ENCODE peak calls at places on chromosome 5, in eight cellular contexts. B, M, E, T, S, G, L and Z are unnamed samples. For H3K4me1, the result is how much of the 10 kb centered on the place peaks cover.

GRCh38 chr5:108259306-108259705 is 122.6 kb downstream of the FBXL17 start:
- DNase-seq in E (no peak), L (no peak), T (no peak), B (peak), M (no peak), S (no peak), G (no peak), Z (peak)

GRCh38 chr5:121366515-121366914 is 485.2 kb upstream of the FTMT start:
- DNase-seq in M (no peak), S (no peak), B (peak), L (no peak), T (no peak), E (no peak), G (no peak), Z (no peak)

GRCh38 chr5:172283862-172284274 is 304 bp upstream of the UBTD2 start:
- DNase-seq in M (peak), S (peak), T (peak), L (peak), G (peak), B (peak), E (peak), Z (peak)

GRCh38 chr5:77791356-77791755 is 15.2 kb upstream of the TBCA start:
- DNase-seq in E (no peak), T (no peak), G (no peak), L (no peak), S (no peak), M (no peak), B (no peak), Z (no peak)

GRCh38 chr5:158801286-158801685 is 298.4 kb downstream of the EBF1 start:
- DNase-seq in L (no peak), T (no peak), S (no peak), E (no peak), B (no peak), G (no peak), M (no peak), Z (no peak)

GRCh38 chr5:170262061-170262764 is 29.4 kb downstream of the C5orf58 start:
- DNase-seq in B (no peak), E (no peak), M (no peak), T (no peak), S (no peak), G (no peak), L (no peak), Z (peak)

GRCh38 chr5:171207256-171207866 is 101.7 kb upstream of the TLX3 start:
- DNase-seq in M (no peak), B (peak), L (no peak), G (no peak), E (no peak), T (no peak), S (no peak), Z (no peak)

GRCh38 chr5:93677344-93678021 is 63.9 kb downstream of the POU5F2 start:
- DNase-seq in M (peak), L (no peak), B (peak), T (peak), G (no peak), E (peak), S (no peak), Z (peak)

GRCh38 chr5:179166886-179167841 is 107.0 kb downstream of the ZNF354C start:
- DNase-seq in G (peak), T (no peak), E (peak), B (peak), S (no peak), L (no peak), M (peak), Z (no peak)

GRCh38 chr5:173158366-173158765 is 14.0 kb downstream of the BNIP1 start:
- DNase-seq in B (no peak), M (no peak), E (no peak), L (no peak), G (no peak), T (no peak), S (no peak), Z (peak)

GRCh38 chr5:36180556-36181350 is 28.8 kb downstream of the SKP2 start:
- DNase-seq in T (no peak), B (no peak), E (no peak), S (no peak), G (no peak), M (no peak), L (no peak), Z (no peak)

GRCh38 chr5:160001051-160001450 is 7.9 kb upstream of the TTC1 start:
- DNase-seq in M (no peak), E (no peak), S (no peak), L (no peak), G (no peak), T (no peak), B (no peak), Z (no peak)

GRCh38 chr5:147939431-147940114 is 33.2 kb upstream of the C5orf46 start:
- DNase-seq in T (no peak), E (no peak), B (peak), M (no peak), S (no peak), G (no peak), L (no peak), Z (no peak)

GRCh38 chr5:124858612-124859011 is 112.2 kb upstream of the ZNF608 start:
- DNase-seq in B (no peak), G (no peak), S (no peak), T (no peak), E (no peak), M (no peak), L (no peak), Z (no peak)

GRCh38 chr5:116035123-116035522 is 2.9 kb downstream of the ARL14EPL start:
- DNase-seq in E (no peak), L (no peak), B (peak), T (no peak), S (no peak), G (no peak), M (no peak), Z (no peak)

GRCh38 chr5:131206772-131207171 is 36.0 kb downstream of the LYRM7 start:
- DNase-seq in T (no peak), E (no peak), M (no peak), G (no peak), L (no peak), B (no peak), S (no peak), Z (no peak)

GRCh38 chr5:91390268-91390667 is 7.2 kb upstream of the ARRDC3 start:
- DNase-seq in E (no peak), B (no peak), M (no peak), L (no peak), T (no peak), S (no peak), G (no peak), Z (no peak)

GRCh38 chr5:74544811-74545210 is 95.7 kb downstream of the ENC1 start:
- DNase-seq in B (no peak), G (no peak), T (no peak), S (no peak), L (no peak), E (no peak), M (no peak), Z (no peak)

GRCh38 chr5:172443441-172444109 is 10.8 kb downstream of the SH3PXD2B start:
- DNase-seq in G (peak), M (peak), T (peak), S (peak), E (peak), L (peak), B (peak), Z (peak)

GRCh38 chr5:82549263-82549662 is 271.1 kb upstream of the RPS23 start:
- DNase-seq in L (no peak), S (no peak), T (no peak), G (no peak), M (no peak), E (no peak), B (no peak), Z (no peak)

GRCh38 chr5:6652025-6652424 is 18.8 kb downstream of the SRD5A1 start:
- DNase-seq in B (no peak), T (no peak), E (no peak), G (no peak), L (no peak), S (no peak), M (no peak), Z (no peak)

GRCh38 chr5:149141957-149142851 is 911 bp downstream of the ABLIM3 start:
- DNase-seq in L (peak), B (peak), S (no peak), T (peak), G (peak), E (peak), M (no peak), Z (no peak)

GRCh38 chr5:16773990-16774389 is 157.2 kb upstream of the RETREG1 start:
- DNase-seq in S (no peak), G (no peak), T (no peak), M (no peak), B (peak), L (no peak), E (no peak), Z (no peak)

GRCh38 chr5:137734962-137735530 is 843 bp downstream of the KLHL3 start:
- DNase-seq in L (peak), S (no peak), M (peak), G (no peak), T (no peak), B (peak), E (no peak), Z (no peak)

GRCh38 chr5:177402271-177403043 is 2.0 kb upstream of the PFN3 start:
- DNase-seq in T (no peak), G (peak), S (no peak), M (peak), L (no peak), B (peak), E (no peak), Z (peak)

GRCh38 chr5:135246605-135246922 is 152.5 kb downstream of the MACROH2A1 start:
- DNase-seq in L (no peak), E (no peak), G (no peak), T (no peak), M (no peak), S (no peak), B (no peak), Z (no peak)

GRCh38 chr5:135246923-135247795 is 151.9 kb downstream of the MACROH2A1 start:
- DNase-seq in B (peak), L (peak), T (no peak), S (no peak), G (no peak), E (no peak), M (peak), Z (peak)

GRCh38 chr5:135243194-135244191 is 155.5 kb downstream of the MACROH2A1 start:
- DNase-seq in B (no peak), G (no peak), M (peak), S (no peak), T (no peak), L (peak), E (peak), Z (peak)

GRCh38 chr5:135244620-135245021 is 154.4 kb downstream of the MACROH2A1 start:
- DNase-seq in L (no peak), G (no peak), B (no peak), E (no peak), M (peak), T (no peak), S (no peak), Z (peak)

GRCh38 chr5:135245521-135246499 is 153.2 kb downstream of the MACROH2A1 start:
- DNase-seq in E (no peak), M (peak), B (peak), S (no peak), G (no peak), L (peak), T (no peak), Z (peak)
- H3K4me1 ChIP-seq in E (half or more), M (under half), B (half or more), S (under half), G (under half), L (half or more), T (under half), Z (half or more)

DNA sequence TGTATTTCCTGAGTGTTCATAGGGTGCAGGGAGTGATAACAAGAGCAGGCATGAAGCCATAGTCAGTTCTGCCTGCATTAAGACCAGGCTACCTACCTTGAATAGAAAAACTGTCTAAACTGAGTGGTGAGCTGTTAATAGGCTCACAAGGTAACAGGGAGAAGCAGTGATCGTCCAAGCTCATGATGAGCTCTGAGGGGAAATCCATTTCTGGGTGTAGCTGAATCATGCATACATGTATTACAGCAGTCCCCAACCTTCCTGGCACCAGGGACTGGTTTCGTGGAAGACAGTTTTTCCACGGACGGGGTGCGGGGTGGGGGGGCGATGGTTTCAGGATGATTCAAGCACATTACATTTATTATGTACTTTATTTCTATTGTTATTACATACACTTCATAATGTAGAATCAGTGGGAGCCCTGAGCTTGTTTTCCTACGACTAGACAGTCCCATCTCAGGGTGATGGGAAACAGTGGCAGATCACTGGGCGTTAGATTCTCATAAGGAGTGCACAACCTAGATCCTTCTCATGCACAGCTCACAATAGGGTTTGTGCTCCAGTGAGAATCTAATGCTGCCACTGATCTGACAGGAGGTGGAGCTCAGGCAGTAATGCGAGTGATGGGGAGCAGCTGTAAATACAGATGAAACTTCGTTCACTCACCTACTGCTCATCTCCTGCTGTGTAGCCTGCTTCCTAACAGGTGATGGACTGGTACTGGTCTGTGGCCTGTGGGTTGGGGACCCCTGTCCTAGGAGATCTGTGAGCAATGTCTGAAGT is 100.0 kb upstream of the IL6ST start:
- DNase-seq in G (no peak), T (no peak), L (no peak), B (no peak), E (no peak), M (no peak), S (no peak), Z (no peak)
- H3K4me1 ChIP-seq in G (under half), T (under half), L (under half), B (under half), E (under half), M (under half), S (under half), Z (under half)

GRCh38 chr5:175103746-175104145 is 340.2 kb downstream of the DRD1 start:
- DNase-seq in B (no peak), T (no peak), L (no peak), G (no peak), E (no peak), S (no peak), M (no peak), Z (no peak)
- H3K4me1 ChIP-seq in B (under half), T (under half), L (under half), G (under half), E (under half), S (under half), M (under half), Z (under half)

GRCh38 chr5:134097221-134097620 is 17.3 kb upstream of the TCF7 start:
- DNase-seq in T (no peak), B (peak), M (no peak), G (no peak), S (no peak), E (no peak), L (no peak), Z (no peak)

GRCh38 chr5:134095293-134095692 is 19.2 kb upstream of the TCF7 start:
- DNase-seq in G (no peak), B (no peak), M (no peak), S (no peak), E (no peak), T (no peak), L (no peak), Z (no peak)

GRCh38 chr5:134098690-134099089 is 15.8 kb upstream of the TCF7 start:
- DNase-seq in M (no peak), L (no peak), B (no peak), T (no peak), G (peak), E (no peak), S (no peak), Z (no peak)

GRCh38 chr5:134093351-134093750 is 21.1 kb upstream of the TCF7 start:
- DNase-seq in L (no peak), T (no peak), B (no peak), G (no peak), S (no peak), E (no peak), M (no peak), Z (no peak)

DNA sequence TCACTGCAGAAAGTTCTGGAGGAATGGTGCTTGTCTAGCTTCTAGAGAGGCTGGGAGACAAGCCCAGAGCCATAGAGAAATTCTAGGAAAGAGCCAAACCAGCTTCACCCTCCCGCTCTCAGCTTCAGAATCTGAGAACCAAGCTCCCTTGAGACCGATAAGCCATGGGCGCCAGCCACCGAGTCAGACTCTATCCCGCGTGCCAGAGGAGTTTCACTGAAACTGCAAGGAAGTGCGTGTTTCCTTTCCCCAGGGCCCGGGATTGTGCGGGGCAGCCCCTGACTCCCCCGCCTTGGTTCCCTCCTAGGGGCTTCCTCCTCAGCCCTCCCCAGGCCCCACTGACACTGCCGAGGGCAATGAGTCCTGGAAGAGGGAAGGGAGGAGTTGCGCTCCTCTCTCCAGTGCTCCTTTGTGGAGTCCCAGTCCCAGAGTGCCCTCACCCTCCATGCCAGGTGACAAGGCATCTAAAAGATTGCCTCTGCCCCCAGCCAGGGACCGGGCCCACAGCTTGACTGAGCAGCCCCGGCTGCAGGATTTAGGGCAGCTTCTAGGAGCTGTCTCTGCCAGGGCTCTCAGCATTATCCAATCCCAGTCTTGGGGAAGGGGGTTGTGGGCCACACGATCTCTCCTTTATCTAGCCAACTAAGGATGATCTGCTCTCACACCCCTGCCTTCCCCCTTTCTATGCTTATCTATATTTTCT is 18.4 kb upstream of the TCF7 start:
- DNase-seq in S (no peak), L (no peak), G (no peak), B (no peak), T (no peak), E (no peak), M (no peak), Z (no peak)
- H3K4me1 ChIP-seq in S (under half), L (under half), G (under half), B (under half), T (under half), E (under half), M (under half), Z (under half)

GRCh38 chr5:151873701-151874100 is 51.0 kb downstream of the GLRA1 start:
- DNase-seq in S (no peak), G (no peak), B (no peak), M (no peak), L (no peak), E (no peak), T (no peak), Z (no peak)

GRCh38 chr5:151868451-151868850 is 56.2 kb downstream of the GLRA1 start:
- DNase-seq in E (no peak), T (no peak), B (no peak), G (no peak), S (no peak), L (no peak), M (no peak), Z (no peak)

GRCh38 chr5:151869843-151870242 is 54.8 kb downstream of the GLRA1 start:
- DNase-seq in T (no peak), E (no peak), S (no peak), G (no peak), M (no peak), B (no peak), L (no peak), Z (no peak)

GRCh38 chr5:151872701-151873100 is 52.0 kb downstream of the GLRA1 start:
- DNase-seq in T (no peak), B (no peak), M (no peak), G (no peak), E (no peak), S (no peak), L (no peak), Z (no peak)

GRCh38 chr5:151870820-151871219 is 53.8 kb downstream of the GLRA1 start:
- DNase-seq in E (no peak), G (no peak), T (no peak), S (no peak), M (no peak), L (no peak), B (peak), Z (peak)
- H3K4me1 ChIP-seq in E (under half), G (under half), T (under half), S (under half), M (under half), L (under half), B (under half), Z (under half)

GRCh38 chr5:102789469-102789868 is 34.4 kb downstream of the PAM start:
- DNase-seq in G (no peak), M (no peak), L (no peak), B (no peak), T (no peak), S (no peak), E (no peak), Z (no peak)

GRCh38 chr5:102782245-102782872 is 27.3 kb downstream of the PAM start:
- DNase-seq in L (no peak), M (no peak), B (no peak), E (no peak), G (no peak), T (no peak), S (no peak), Z (no peak)

GRCh38 chr5:102781786-102782185 is 26.7 kb downstream of the PAM start:
- DNase-seq in G (no peak), B (no peak), T (no peak), S (no peak), L (no peak), E (no peak), M (no peak), Z (no peak)

GRCh38 chr5:102788788-102789187 is 33.7 kb downstream of the PAM start:
- DNase-seq in E (no peak), L (no peak), T (no peak), B (no peak), M (no peak), G (no peak), S (no peak), Z (no peak)

GRCh38 chr5:102787134-102787533 is 32.0 kb downstream of the PAM start:
- DNase-seq in G (no peak), B (no peak), E (no peak), T (no peak), L (no peak), M (no peak), S (no peak), Z (no peak)
- H3K4me1 ChIP-seq in G (under half), B (under half), E (half or more), T (under half), L (under half), M (under half), S (under half), Z (under half)

GRCh38 chr5:139642213-139642612 is 5.9 kb upstream of the CXXC5 start:
- DNase-seq in T (no peak), B (no peak), L (no peak), M (peak), S (no peak), G (no peak), E (no peak), Z (no peak)

GRCh38 chr5:139639619-139640431 is 8.3 kb upstream of the CXXC5 start:
- DNase-seq in L (peak), T (no peak), B (peak), G (peak), M (peak), S (no peak), E (peak), Z (no peak)

GRCh38 chr5:139638736-139639618 is 9.2 kb upstream of the CXXC5 start:
- DNase-seq in B (no peak), L (peak), M (peak), G (peak), E (peak), S (no peak), T (no peak), Z (no peak)

GRCh38 chr5:139641116-139642080 is 6.8 kb upstream of the CXXC5 start:
- DNase-seq in M (peak), T (no peak), S (no peak), B (no peak), G (no peak), L (no peak), E (no peak), Z (no peak)

GRCh38 chr5:139640432-139641115 is 7.6 kb upstream of the CXXC5 start:
- DNase-seq in G (peak), T (no peak), L (no peak), E (peak), B (no peak), M (peak), S (no peak), Z (peak)
- H3K4me1 ChIP-seq in G (half or more), T (under half), L (half or more), E (half or more), B (under half), M (half or more), S (under half), Z (under half)